ENCODE peak calls at places on chromosome 7, in eight cellular contexts. F is lower lobe of right lung; U is left ventricle myocardium inferior; P is testis; S is A549; M is IMR-90; Q is PC-3; V is CD8-positive, alpha-beta T cell. L is an unnamed sample.

GRCh38 chr7:141551080-141551772 is at the start of gene AGK:
- DNase-seq in F (peak), U (peak), P (peak), S (peak), M (peak), Q (peak), V (peak), L (peak)

GRCh38 chr7:2143981-2144595 is 88.7 kb downstream of the MAD1L1 start:
- DNase-seq in F (no peak), U (no peak), P (no peak), S (no peak), M (no peak), Q (no peak), V (no peak), L (no peak)

GRCh38 chr7:112930787-112931186 is 140.6 kb upstream of the TMEM168 start:
- DNase-seq in F (no peak), U (no peak), P (peak), S (no peak), M (peak), Q (peak), V (no peak), L (no peak)

GRCh38 chr7:145718129-145718528 is 398.5 kb upstream of the CNTNAP2 start:
- DNase-seq in F (no peak), U (no peak), P (no peak), S (no peak), M (no peak), Q (no peak), V (no peak), L (no peak)

GRCh38 chr7:46610746-46611145 is 689.7 kb upstream of the IGFBP3 start:
- DNase-seq in F (no peak), U (no peak), P (no peak), S (no peak), M (peak), Q (no peak), V (no peak), L (no peak)

GRCh38 chr7:87870471-87870870 is 5.7 kb downstream of the SLC25A40 start:
- DNase-seq in F (no peak), U (no peak), P (no peak), S (no peak), M (no peak), Q (no peak), V (no peak), L (no peak)

GRCh38 chr7:18509491-18509890 is 13.9 kb downstream of the HDAC9 start:
- DNase-seq in F (no peak), U (no peak), P (no peak), S (no peak), M (peak), Q (no peak), V (no peak), L (no peak)

GRCh38 chr7:128347573-128348147 is 4.0 kb upstream of the RBM28 start:
- DNase-seq in F (peak), U (peak), P (peak), S (peak), M (peak), Q (peak), V (peak), L (peak)

GRCh38 chr7:103106336-103107070 is 31.6 kb downstream of the ARMC10 start:
- DNase-seq in F (no peak), U (no peak), P (no peak), S (no peak), M (peak), Q (no peak), V (no peak), L (no peak)

GRCh38 chr7:77753173-77753572 is 45.1 kb downstream of the TMEM60 start:
- DNase-seq in F (no peak), U (no peak), P (no peak), S (no peak), M (no peak), Q (peak), V (no peak), L (no peak)

GRCh38 chr7:150895809-150896208 is 43.5 kb downstream of the AOC1 start:
- DNase-seq in F (no peak), U (no peak), P (no peak), S (no peak), M (no peak), Q (no peak), V (no peak), L (no peak)

GRCh38 chr7:45217358-45217757 is 59.8 kb downstream of the RAMP3 start:
- DNase-seq in F (no peak), U (no peak), P (no peak), S (peak), M (no peak), Q (peak), V (no peak), L (no peak)

GRCh38 chr7:77338883-77339629 is 77.1 kb downstream of the GSAP start:
- DNase-seq in F (peak), U (no peak), P (no peak), S (no peak), M (peak), Q (no peak), V (no peak), L (no peak)

GRCh38 chr7:4648111-4648510 is 34.0 kb upstream of the FOXK1 start:
- DNase-seq in F (no peak), U (no peak), P (no peak), S (no peak), M (no peak), Q (no peak), V (no peak), L (no peak)

GRCh38 chr7:4655311-4655710 is 26.8 kb upstream of the FOXK1 start:
- DNase-seq in F (no peak), U (no peak), P (no peak), S (no peak), M (no peak), Q (no peak), V (no peak), L (no peak)

GRCh38 chr7:4645241-4645640 is 36.9 kb upstream of the FOXK1 start:
- DNase-seq in F (no peak), U (no peak), P (no peak), S (no peak), M (no peak), Q (no peak), V (no peak), L (no peak)

GRCh38 chr7:4653771-4654170 is 28.3 kb upstream of the FOXK1 start:
- DNase-seq in F (no peak), U (no peak), P (no peak), S (no peak), M (no peak), Q (no peak), V (no peak), L (no peak)

GRCh38 chr7:4650471-4651047 is 31.5 kb upstream of the FOXK1 start:
- DNase-seq in F (no peak), U (peak), P (peak), S (no peak), M (peak), Q (no peak), V (no peak), L (no peak)
- H3K27ac ChIP-seq in F (no peak), U (peak), P (peak), S (no peak), M (peak), Q (no peak), V (no peak), L (peak)

DNA sequence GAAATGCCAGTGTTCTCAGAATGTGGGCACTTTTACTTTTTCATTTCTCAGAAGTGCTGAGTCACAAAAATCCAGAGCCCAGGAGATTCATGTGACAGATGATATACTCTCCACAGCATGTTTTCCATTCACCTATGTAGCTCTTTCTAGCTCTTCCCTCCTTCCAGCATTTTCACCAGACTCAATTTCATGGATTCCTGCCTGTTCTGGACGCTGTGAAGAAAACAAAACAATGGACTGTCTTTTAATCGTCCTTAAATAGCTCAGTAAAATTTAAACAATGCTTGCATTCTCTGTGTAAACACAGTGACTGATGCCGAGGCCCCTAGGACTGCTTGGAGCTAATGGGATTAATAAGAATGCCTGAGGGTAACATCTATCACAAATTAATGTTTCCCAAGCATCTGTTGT is 25.5 kb downstream of the ZNF713 start:
- DNase-seq in F (no peak), U (no peak), P (no peak), S (no peak), M (no peak), Q (peak), V (no peak), L (no peak)
- H3K27ac ChIP-seq in F (no peak), U (no peak), P (no peak), S (no peak), M (no peak), Q (no peak), V (no peak), L (no peak)

GRCh38 chr7:134891262-134892001 is 94.9 kb upstream of the AGBL3 start:
- DNase-seq in F (peak), U (peak), P (peak), S (peak), M (peak), Q (peak), V (no peak), L (peak)
- H3K27ac ChIP-seq in F (peak), U (peak), P (peak), S (peak), M (peak), Q (peak), V (no peak), L (peak)

GRCh38 chr7:140218656-140219055 is 41.9 kb upstream of the KDM7A start:
- DNase-seq in F (no peak), U (no peak), P (no peak), S (no peak), M (no peak), Q (no peak), V (no peak), L (no peak)

GRCh38 chr7:140225562-140226249 is 48.9 kb upstream of the KDM7A start:
- DNase-seq in F (no peak), U (no peak), P (peak), S (no peak), M (no peak), Q (no peak), V (no peak), L (no peak)

GRCh38 chr7:140219672-140220520 is 43.1 kb upstream of the KDM7A start:
- DNase-seq in F (no peak), U (no peak), P (no peak), S (no peak), M (no peak), Q (peak), V (no peak), L (no peak)

GRCh38 chr7:140222797-140223196 is 46.0 kb upstream of the KDM7A start:
- DNase-seq in F (no peak), U (no peak), P (no peak), S (no peak), M (no peak), Q (no peak), V (no peak), L (no peak)

DNA sequence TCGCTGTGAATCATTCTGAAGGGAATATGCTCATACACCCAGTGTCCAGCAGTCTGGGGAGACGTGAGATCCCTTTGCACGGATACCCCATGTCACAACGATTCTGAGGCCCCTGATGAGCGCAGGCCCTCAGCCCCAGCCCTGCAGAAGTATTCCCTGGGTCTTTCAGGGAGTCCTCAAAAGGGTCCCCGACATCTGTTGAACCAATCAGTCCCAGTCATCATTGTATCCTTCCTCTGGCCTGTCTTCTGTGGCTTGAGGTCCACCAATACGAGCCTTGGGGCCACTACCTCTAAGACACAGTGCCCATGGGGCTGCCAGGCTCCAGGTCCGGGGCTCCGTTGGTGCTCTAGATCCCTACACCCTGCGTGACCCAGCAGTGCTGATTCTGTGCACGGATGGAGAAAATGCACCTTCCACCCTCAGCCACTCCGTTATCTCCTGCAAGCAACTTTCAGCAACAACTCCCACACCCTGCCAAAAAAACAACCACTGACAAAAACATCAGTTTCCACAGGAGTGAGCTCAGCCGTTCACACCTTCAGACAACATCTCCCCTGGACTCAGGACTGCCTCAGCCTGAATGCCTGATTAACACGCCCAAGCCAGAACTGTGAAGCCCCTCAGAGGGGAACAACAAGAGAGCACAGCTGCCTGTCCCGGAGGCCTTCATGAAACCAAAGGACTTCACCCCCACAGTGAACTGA is 46.9 kb upstream of the KDM7A start:
- DNase-seq in F (no peak), U (no peak), P (no peak), S (no peak), M (no peak), Q (no peak), V (no peak), L (no peak)
- H3K27ac ChIP-seq in F (no peak), U (no peak), P (peak), S (no peak), M (no peak), Q (no peak), V (no peak), L (no peak)

GRCh38 chr7:41104621-41105020 is 598.3 kb downstream of the INHBA start:
- DNase-seq in F (no peak), U (no peak), P (no peak), S (no peak), M (peak), Q (no peak), V (no peak), L (no peak)
- H3K27ac ChIP-seq in F (no peak), U (no peak), P (no peak), S (no peak), M (no peak), Q (no peak), V (no peak), L (no peak)

GRCh38 chr7:99106411-99106810 is 37.5 kb downstream of the SMURF1 start:
- DNase-seq in F (no peak), U (no peak), P (peak), S (no peak), M (no peak), Q (no peak), V (no peak), L (no peak)

GRCh38 chr7:99108615-99109014 is 35.3 kb downstream of the SMURF1 start:
- DNase-seq in F (no peak), U (no peak), P (no peak), S (no peak), M (peak), Q (peak), V (no peak), L (no peak)

GRCh38 chr7:99105756-99106155 is 38.2 kb downstream of the SMURF1 start:
- DNase-seq in F (no peak), U (no peak), P (no peak), S (no peak), M (no peak), Q (no peak), V (no peak), L (no peak)

GRCh38 chr7:99104631-99105030 is 39.3 kb downstream of the SMURF1 start:
- DNase-seq in F (no peak), U (no peak), P (no peak), S (no peak), M (no peak), Q (no peak), V (no peak), L (no peak)

DNA sequence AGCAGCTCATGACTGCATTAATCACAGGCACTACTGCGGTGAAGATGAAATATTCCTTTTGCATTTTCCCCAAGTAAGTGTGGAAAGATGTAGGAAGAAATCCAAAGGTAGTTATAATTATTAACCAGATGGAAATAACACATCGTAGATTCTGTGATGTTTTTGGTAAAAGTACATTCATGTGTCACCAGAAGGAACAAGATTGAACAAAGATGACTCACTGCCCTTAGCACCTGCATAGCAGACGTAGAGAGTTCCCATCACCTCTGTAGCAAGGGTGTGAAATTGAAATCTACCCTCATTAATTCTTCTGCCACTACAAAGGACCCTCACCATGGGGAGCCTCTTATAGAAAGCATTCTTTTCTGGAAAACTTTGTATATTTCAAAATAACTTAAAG is 37.0 kb downstream of the SMURF1 start:
- DNase-seq in F (no peak), U (no peak), P (no peak), S (no peak), M (peak), Q (peak), V (no peak), L (no peak)
- H3K27ac ChIP-seq in F (peak), U (no peak), P (peak), S (peak), M (no peak), Q (no peak), V (no peak), L (no peak)

GRCh38 chr7:33735403-33735802 is 169.9 kb upstream of the BMPER start:
- DNase-seq in F (no peak), U (no peak), P (no peak), S (no peak), M (no peak), Q (no peak), V (no peak), L (no peak)

GRCh38 chr7:33732462-33732861 is 172.9 kb upstream of the BMPER start:
- DNase-seq in F (no peak), U (no peak), P (no peak), S (no peak), M (no peak), Q (no peak), V (no peak), L (no peak)

GRCh38 chr7:33730958-33731357 is 174.4 kb upstream of the BMPER start:
- DNase-seq in F (no peak), U (no peak), P (no peak), S (no peak), M (no peak), Q (no peak), V (no peak), L (no peak)

GRCh38 chr7:33736521-33737221 is 168.7 kb upstream of the BMPER start:
- DNase-seq in F (no peak), U (no peak), P (no peak), S (no peak), M (no peak), Q (no peak), V (no peak), L (no peak)

DNA sequence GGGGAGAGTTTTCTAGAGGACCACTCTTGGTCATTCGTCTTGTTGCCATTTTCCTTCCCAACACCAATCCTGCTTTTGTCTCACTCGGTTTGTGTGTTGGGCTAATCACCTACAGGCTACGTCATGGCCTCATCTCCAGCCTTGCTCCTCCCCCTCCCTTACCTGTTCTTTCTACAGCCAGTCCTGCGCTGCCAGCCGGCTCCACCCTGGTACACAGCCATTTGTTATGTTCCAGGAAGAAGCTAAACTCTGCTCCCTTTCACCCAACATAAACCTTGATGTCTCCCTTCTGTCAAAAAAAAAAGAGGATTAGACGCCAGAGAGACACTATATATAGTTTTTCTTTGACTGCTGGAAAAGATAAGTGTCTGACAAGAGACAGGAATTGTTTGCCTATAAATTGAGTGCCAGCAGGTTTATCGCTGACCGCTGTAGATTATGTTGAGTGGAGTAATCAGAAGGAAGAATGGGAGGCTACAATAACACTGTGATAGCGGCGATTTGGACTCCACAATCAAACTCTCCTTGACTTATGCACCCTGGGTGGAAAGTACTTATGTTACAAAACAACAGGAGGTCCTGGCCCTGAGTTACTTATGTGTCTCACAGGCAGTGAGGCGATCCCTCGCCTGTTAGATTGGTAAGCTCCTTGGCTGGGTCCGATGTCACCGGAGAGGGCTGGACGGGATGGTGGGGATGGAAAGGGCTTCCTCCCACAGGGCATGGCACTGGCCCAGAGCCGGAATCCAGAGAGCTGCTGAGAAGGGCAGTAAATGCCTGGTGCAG is 171.3 kb upstream of the BMPER start:
- DNase-seq in F (no peak), U (no peak), P (no peak), S (no peak), M (no peak), Q (no peak), V (no peak), L (peak)
- H3K27ac ChIP-seq in F (no peak), U (no peak), P (no peak), S (no peak), M (no peak), Q (no peak), V (no peak), L (peak)